ENCODE peak calls at places on chromosomes 7 and 10, in nine cellular contexts. O is IMR-90, F is neuronal stem cell, V is testis, Z is astrocyte of the spinal cord, K is AG09309, B is esophagus squamous epithelium, T is spleen, M is cardiac fibroblast. X is an unnamed sample.

GRCh38 chr7:55449992-55450535 is 84.9 kb downstream of the LANCL2 start:
- DNase-seq in B (no peak), K (no peak), O (no peak), M (no peak), F (no peak), V (no peak), T (no peak), Z (no peak), X (no peak)

GRCh38 chr10:132991706-132992432 is 49.5 kb upstream of the CFAP46 start:
- DNase-seq in Z (no peak), V (no peak), M (no peak), F (no peak), T (peak; percentile 70), O (no peak), K (no peak), B (no peak), X (no peak)

GRCh38 chr10:82438277-82438676 is 563.3 kb downstream of the NRG3 start:
- DNase-seq in B (no peak), Z (no peak), K (no peak), F (no peak), M (no peak), O (no peak), V (no peak), T (peak; percentile 51), X (no peak)

GRCh38 chr7:155813791-155814568 is 1.7 kb upstream of the SHH start:
- DNase-seq in M (no peak), B (no peak), V (no peak), T (peak; percentile 66), F (no peak), Z (no peak), O (no peak), K (no peak), X (no peak)

GRCh38 chr10:88230251-88230650 is 352.9 kb downstream of the RNLS start:
- DNase-seq in M (no peak), V (no peak), K (no peak), O (no peak), F (no peak), Z (no peak), T (no peak), B (no peak), X (no peak)

GRCh38 chr10:61471491-61471890 is 18.3 kb upstream of the TMEM26 start:
- DNase-seq in O (no peak), K (no peak), M (no peak), Z (peak; percentile 43), B (no peak), F (no peak), T (no peak), V (no peak), X (no peak)

GRCh38 chr10:99835947-99836346 is 53.5 kb downstream of the ABCC2 start:
- DNase-seq in F (no peak), B (no peak), O (no peak), K (no peak), V (no peak), T (no peak), M (no peak), Z (no peak), X (no peak)

GRCh38 chr10:44462338-44462914 is 77.5 kb upstream of the CXCL12 start:
- DNase-seq in B (no peak), F (no peak), V (no peak), T (no peak), O (no peak), M (no peak), Z (no peak), K (no peak), X (no peak)

GRCh38 chr7:15750741-15751140 is 64.3 kb upstream of the MEOX2 start:
- DNase-seq in B (no peak), V (no peak), K (no peak), M (no peak), F (no peak), Z (peak; percentile 58), T (no peak), O (no peak), X (peak; percentile 31)

GRCh38 chr7:15755061-15755460 is 68.6 kb upstream of the MEOX2 start:
- DNase-seq in Z (peak; percentile 32), V (no peak), T (no peak), M (peak; percentile 61), F (no peak), K (peak; percentile 83), O (no peak), B (no peak), X (no peak)

GRCh38 chr7:15757041-15757995 is 70.8 kb upstream of the MEOX2 start:
- DNase-seq in B (no peak), K (peak; percentile 23), O (no peak), M (peak; percentile 40), T (no peak), F (no peak), Z (peak; percentile 76), V (no peak), X (no peak)

GRCh38 chr7:15751191-15751701 is 64.8 kb upstream of the MEOX2 start:
- DNase-seq in F (no peak), B (no peak), M (peak; percentile 86), K (peak; percentile 37), Z (peak; percentile 72), T (no peak), O (no peak), V (no peak), X (peak; percentile 81)

DNA sequence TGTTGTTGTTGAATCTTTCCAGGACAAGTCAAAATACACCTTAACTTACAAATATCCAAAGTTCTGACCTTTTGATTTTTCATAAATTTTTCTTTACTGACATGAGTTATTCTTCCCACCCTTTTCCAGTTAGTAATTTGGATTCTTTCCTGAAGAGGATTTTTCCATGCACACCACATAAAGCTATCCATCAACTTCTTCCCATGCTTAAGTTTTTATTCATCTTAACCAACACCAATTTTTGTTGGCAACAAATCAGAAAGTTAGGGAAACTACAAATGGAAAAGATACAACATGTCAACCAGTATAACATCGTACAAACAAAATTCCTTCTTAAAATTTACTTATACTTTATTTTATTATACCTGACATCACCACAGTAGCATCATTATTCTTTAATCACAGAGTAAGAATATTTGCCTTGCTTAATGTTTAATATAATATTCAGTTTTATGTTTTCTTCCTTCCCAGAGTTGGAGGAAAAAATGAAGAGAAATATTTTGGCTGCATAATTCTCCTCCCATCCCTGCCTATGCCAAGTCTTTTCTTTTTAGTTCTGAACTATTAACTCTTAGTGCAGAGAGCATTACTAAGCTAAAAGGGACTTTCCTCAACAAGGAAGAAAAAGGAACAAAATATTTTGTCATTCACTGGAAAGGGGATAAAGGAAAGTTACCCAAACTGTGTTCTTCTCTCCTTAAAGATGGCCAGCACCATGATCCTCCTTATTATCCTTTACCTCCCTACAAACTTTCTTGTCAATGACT is 67.5 kb upstream of the MEOX2 start:
- DNase-seq in B (no peak), V (no peak), F (no peak), K (peak; percentile 23), T (no peak), O (no peak), Z (peak; percentile 22), M (peak; percentile 13), X (no peak)
- H3K4me3 ChIP-seq in B (no peak overlapping the region), V (no peak overlapping the region), F (no peak overlapping the region), K (no peak overlapping the region), T (no peak overlapping the region), O (no peak overlapping the region), Z (no peak overlapping the region), M (no peak overlapping the region), X (no peak overlapping the region)

GRCh38 chr7:116328161-116328560 is 117.8 kb downstream of the TES start:
- DNase-seq in V (no peak), M (peak; percentile 77), K (no peak), F (no peak), O (no peak), B (no peak), T (no peak), Z (no peak), X (no peak)

GRCh38 chr7:116325517-116325916 is 115.2 kb downstream of the TES start:
- DNase-seq in K (no peak), Z (no peak), T (no peak), F (no peak), O (peak; percentile 46), B (no peak), V (no peak), M (no peak), X (no peak)

GRCh38 chr7:116327135-116327534 is 116.8 kb downstream of the TES start:
- DNase-seq in K (no peak), T (no peak), Z (no peak), B (no peak), V (no peak), O (no peak), F (no peak), M (no peak), X (no peak)

GRCh38 chr7:116329845-116330503 is 119.6 kb downstream of the TES start:
- DNase-seq in M (no peak), Z (no peak), T (no peak), F (no peak), O (no peak), K (no peak), V (no peak), B (no peak), X (no peak)

GRCh38 chr7:116327751-116328150 is 117.4 kb downstream of the TES start:
- DNase-seq in V (no peak), K (no peak), Z (peak; percentile 96), M (peak; percentile 98), O (peak; percentile 99), B (no peak), T (no peak), F (no peak), X (peak; percentile 96)
- H3K4me3 ChIP-seq in V (no peak overlapping the region), K (no peak overlapping the region), Z (peak overlapping the region; percentile 2), M (no peak overlapping the region), O (no peak overlapping the region), B (no peak overlapping the region), T (no peak overlapping the region), F (no peak overlapping the region), X (peak overlapping the region; percentile 17)

GRCh38 chr7:100888529-100888987 is 957 bp downstream of the UFSP1 start:
- DNase-seq in O (no peak), M (no peak), F (no peak), K (no peak), V (no peak), B (no peak), T (no peak), Z (no peak), X (no peak)

GRCh38 chr7:100886936-100887185 is 2.7 kb downstream of the UFSP1 start:
- DNase-seq in O (no peak), T (peak; percentile 82), M (no peak), Z (no peak), B (no peak), F (no peak), V (no peak), K (no peak), X (no peak)

GRCh38 chr7:100887955-100888481 is 1.5 kb downstream of the UFSP1 start:
- DNase-seq in K (no peak), M (no peak), F (no peak), V (no peak), Z (no peak), T (peak; percentile 79), B (no peak), O (no peak), X (no peak)

GRCh38 chr7:100886142-100886935 is 3.2 kb downstream of the UFSP1 start:
- DNase-seq in F (no peak), K (no peak), V (no peak), Z (no peak), M (no peak), B (no peak), O (no peak), T (peak; percentile 79), X (no peak)

DNA sequence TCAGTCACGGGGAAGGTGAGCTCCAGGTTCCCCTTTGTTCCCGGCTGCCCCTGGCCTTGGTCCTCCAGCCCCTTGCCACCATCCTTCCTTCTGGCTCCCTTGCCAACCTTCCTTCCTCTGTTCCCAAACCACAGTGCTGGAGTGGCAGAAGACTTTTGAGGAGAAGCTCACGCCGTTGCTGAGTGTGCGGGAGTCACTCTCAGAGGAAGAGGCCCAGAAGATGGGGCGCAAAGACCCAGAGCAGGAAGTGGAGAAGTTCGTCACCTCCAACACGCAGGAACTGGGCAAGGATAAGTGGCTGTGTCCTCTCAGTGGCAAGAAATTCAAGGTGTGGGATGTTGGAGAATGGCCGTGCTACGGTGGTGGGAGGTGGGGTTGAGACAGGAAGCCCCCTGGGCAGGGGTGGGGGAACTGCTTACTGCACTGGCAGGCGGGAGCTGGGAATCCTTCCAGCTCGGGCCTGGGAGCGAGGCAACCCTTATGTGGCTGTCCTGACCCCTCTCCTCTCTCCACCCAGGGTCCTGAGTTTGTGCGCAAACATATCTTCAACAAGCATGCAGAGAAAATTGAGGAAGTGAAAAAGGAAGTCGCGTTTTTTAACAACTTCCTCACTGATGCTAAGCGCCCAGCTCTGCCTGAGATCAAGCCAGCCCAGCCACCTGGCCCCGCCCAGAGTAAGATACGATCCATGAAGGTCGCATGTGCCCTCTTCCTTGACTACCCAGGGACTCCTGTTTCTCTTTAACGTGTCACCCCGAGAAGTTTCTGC is 2.1 kb downstream of the UFSP1 start:
- DNase-seq in O (no peak), M (no peak), V (no peak), K (no peak), Z (no peak), T (peak; percentile 93), F (no peak), B (no peak), X (no peak)
- H3K4me3 ChIP-seq in O (no peak overlapping the region), M (no peak overlapping the region), V (no peak overlapping the region), K (no peak overlapping the region), Z (no peak overlapping the region), T (peak overlapping the region; percentile 83), F (no peak overlapping the region), B (no peak overlapping the region), X (no peak overlapping the region)

GRCh38 chr7:105003275-105003674 is 10.7 kb upstream of the KMT2E start:
- DNase-seq in B (no peak), M (peak; percentile 84), Z (peak; percentile 81), O (peak; percentile 82), F (no peak), T (no peak), V (no peak), K (peak; percentile 43), X (no peak)
- H3K4me3 ChIP-seq in B (no peak overlapping the region), M (no peak overlapping the region), Z (peak overlapping the region; percentile 6), O (no peak overlapping the region), F (no peak overlapping the region), T (peak overlapping the region; percentile 21), V (no peak overlapping the region), K (peak overlapping the region; percentile 13), X (no peak overlapping the region)